ENCODE peak calls at places on chromosomes 7 and 10, in five cellular contexts. E is breast epithelium, F is body of pancreas, T is mammary epithelial cell, R is fibroblast of lung. C is an unnamed sample.

GRCh38 chr7:20275637-20276036 is 55.1 kb upstream of the ITGB8 start:
- DNase-seq in E (no peak), F (no peak), T (no peak), R (no peak), C (no peak)

GRCh38 chr7:44325181-44325671 is at the start of gene CAMK2B:
- DNase-seq in E (no peak), F (no peak), T (no peak), R (no peak), C (no peak)

GRCh38 chr7:30816291-30817059 is 45.3 kb downstream of the MINDY4 start:
- DNase-seq in E (no peak), F (no peak), T (no peak), R (no peak), C (no peak)

GRCh38 chr10:125868372-125868975 is 12.6 kb downstream of the DHX32 start:
- DNase-seq in E (no peak), F (peak), T (peak), R (peak), C (no peak)

GRCh38 chr10:26567349-26567721 is 129.2 kb downstream of the APBB1IP start:
- DNase-seq in E (no peak), F (no peak), T (no peak), R (no peak), C (no peak)

GRCh38 chr7:835491-836401 is 3.5 kb downstream of the SUN1 start:
- DNase-seq in E (no peak), F (no peak), T (no peak), R (no peak), C (no peak)

GRCh38 chr10:122307669-122308486 is 36.8 kb downstream of the BTBD16 start:
- DNase-seq in E (peak), F (peak), T (peak), R (peak), C (no peak)

GRCh38 chr10:17993361-17993760 is 41.6 kb downstream of the SLC39A12 start:
- DNase-seq in E (no peak), F (no peak), T (peak), R (peak), C (no peak)

GRCh38 chr7:104040666-104041065 is 51.2 kb upstream of the RELN start:
- DNase-seq in E (no peak), F (no peak), T (no peak), R (no peak), C (no peak)

GRCh38 chr7:33923440-33924229 is 18.3 kb downstream of the BMPER start:
- DNase-seq in E (no peak), F (no peak), T (no peak), R (no peak), C (no peak)
- TF ChIP-seq CTCF in E (no peak), F (no peak), T (no peak), R (no peak), C (no peak)

GRCh38 chr7:98866765-98867164 is 3.0 kb downstream of the TMEM130 start:
- DNase-seq in E (no peak), F (no peak), T (no peak), R (no peak), C (no peak)
- H3K27ac ChIP-seq in E (no peak), F (no peak), T (no peak), R (no peak), C (no peak)

GRCh38 chr10:119302172-119302571 is 94.8 kb downstream of the GRK5 start:
- DNase-seq in E (no peak), F (no peak), T (no peak), R (no peak), C (no peak)

GRCh38 chr10:119297207-119297968 is 90.0 kb downstream of the GRK5 start:
- DNase-seq in E (no peak), F (no peak), T (no peak), R (peak), C (no peak)

GRCh38 chr10:119298788-119299187 is 91.4 kb downstream of the GRK5 start:
- DNase-seq in E (no peak), F (no peak), T (no peak), R (no peak), C (no peak)

GRCh38 chr10:119301397-119301796 is 94.0 kb downstream of the GRK5 start:
- DNase-seq in E (no peak), F (no peak), T (no peak), R (no peak), C (peak)

DNA sequence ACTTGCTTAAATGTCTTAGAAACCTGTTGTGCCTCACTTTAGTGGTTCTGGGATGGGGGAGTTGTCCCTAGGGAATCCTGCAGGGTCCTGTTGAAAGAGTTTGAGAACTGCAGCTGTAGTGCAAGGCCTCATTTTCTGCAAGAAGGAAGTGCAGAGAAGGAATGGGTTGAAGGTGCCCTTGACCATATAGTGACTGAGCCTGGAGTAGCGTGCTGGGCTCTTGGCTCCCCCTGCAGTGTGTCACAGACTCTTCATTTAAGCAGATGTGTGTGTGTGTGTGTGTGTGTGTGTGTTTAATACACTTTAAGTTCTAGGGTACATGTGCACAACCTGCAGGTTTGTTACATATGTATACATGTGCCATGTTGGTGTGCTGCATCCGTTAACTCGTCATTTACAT is 92.2 kb downstream of the GRK5 start:
- DNase-seq in E (no peak), F (peak), T (no peak), R (peak), C (no peak)
- TF ChIP-seq CTCF in E (no peak), F (peak), T (no peak), R (peak), C (no peak)

GRCh38 chr10:124465777-124466488 is 4.3 kb downstream of the LHPP start:
- DNase-seq in E (no peak), F (no peak), T (no peak), R (no peak), C (no peak)
- H3K27ac ChIP-seq in E (no peak), F (no peak), T (no peak), R (no peak), C (no peak)

GRCh38 chr7:80060218-80060806 is 74.3 kb upstream of the GNAI1 start:
- DNase-seq in E (no peak), F (no peak), T (peak), R (peak), C (no peak)
- TF ChIP-seq CTCF in E (peak), F (peak), T (peak), R (peak), C (peak)

DNA sequence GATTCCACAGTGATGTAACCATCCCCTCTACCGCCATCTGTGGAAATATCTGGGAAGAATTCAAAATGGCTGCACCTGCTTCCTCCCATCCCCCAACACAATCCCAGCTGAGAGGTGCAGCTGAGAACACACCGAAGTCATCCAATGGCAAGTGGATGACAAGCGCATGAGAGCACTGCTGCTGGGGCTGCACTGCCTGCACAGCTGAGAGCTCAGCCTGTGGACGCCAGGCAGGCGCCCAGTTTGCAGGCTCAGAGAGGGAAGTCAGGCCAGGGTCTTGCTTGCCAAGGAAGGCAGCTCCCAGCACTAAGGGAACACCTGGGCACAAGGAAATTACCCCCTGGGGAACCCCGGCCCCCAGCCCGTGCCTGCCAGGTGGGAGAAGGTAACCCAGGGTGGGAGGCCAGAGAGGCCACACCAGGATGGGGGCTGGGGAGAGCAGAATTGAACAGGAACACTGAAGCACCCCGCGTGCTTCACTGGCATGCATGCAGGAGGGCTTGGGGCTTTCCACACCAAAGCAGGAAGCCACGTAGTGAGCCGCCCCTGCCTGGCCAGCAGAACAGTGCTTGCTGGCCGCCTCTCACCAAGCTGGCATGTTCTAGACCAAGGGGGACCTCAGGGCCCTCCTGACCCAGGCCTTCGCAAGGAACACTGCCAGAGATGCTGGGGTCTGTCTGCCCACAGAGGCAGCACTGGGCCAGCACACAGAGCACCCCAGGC is 46.2 kb downstream of the FAM53B start:
- DNase-seq in E (no peak), F (no peak), T (no peak), R (no peak), C (peak)
- H3K27ac ChIP-seq in E (peak), F (no peak), T (no peak), R (no peak), C (peak)

GRCh38 chr10:35336921-35337741 is 822 bp downstream of the CCNY start:
- DNase-seq in E (peak), F (peak), T (peak), R (no peak), C (no peak)

GRCh38 chr10:35336084-35336831 is at the start of gene CCNY:
- DNase-seq in E (peak), F (peak), T (peak), R (peak), C (peak)

GRCh38 chr10:35335718-35336083 is 608 bp upstream of the CCNY start:
- DNase-seq in E (no peak), F (no peak), T (peak), R (no peak), C (no peak)

GRCh38 chr10:35334297-35334696 is 2.0 kb upstream of the CCNY start:
- DNase-seq in E (no peak), F (no peak), T (no peak), R (no peak), C (no peak)

GRCh38 chr10:35335133-35335532 is 1.2 kb upstream of the CCNY start:
- DNase-seq in E (no peak), F (no peak), T (peak), R (no peak), C (no peak)
- TF ChIP-seq CTCF in E (no peak), F (no peak), T (no peak), R (no peak), C (no peak)